ENCODE peak calls at places on chromosomes 4 and X, in four cellular contexts. B is adrenal gland, Y is OCI-LY7, O is left lung. J is an unnamed sample.

GRCh38 chrX:106698693-106699092 is 27.8 kb upstream of the RNF128 start:
- DNase-seq in B (no peak), Y (no peak), O (no peak), J (no peak)

GRCh38 chr4:110787781-110788180 is 164.9 kb upstream of the PITX2 start:
- DNase-seq in B (no peak), Y (no peak), O (no peak), J (no peak)

GRCh38 chr4:85938062-85938461 is 421.8 kb downstream of the MAPK10 start:
- DNase-seq in B (no peak), Y (no peak), O (no peak), J (no peak)

GRCh38 chr4:8557151-8558076 is 22.8 kb upstream of the GPR78 start:
- DNase-seq in B (no peak), Y (no peak), O (no peak), J (no peak)

GRCh38 chr4:175215657-175216056 is 297.5 kb downstream of the ADAM29 start:
- DNase-seq in B (no peak), Y (peak; percentile 18), O (no peak), J (no peak)

GRCh38 chrX:68650491-68650890 is 3.0 kb downstream of the STARD8 start:
- DNase-seq in B (no peak), Y (no peak), O (no peak), J (no peak)

GRCh38 chr4:73236151-73236550 is 22.4 kb downstream of the ANKRD17 start:
- DNase-seq in B (no peak), Y (no peak), O (no peak), J (no peak)

GRCh38 chr4:165016971-165017370 is 14.8 kb upstream of the TRIM60 start:
- DNase-seq in B (no peak), Y (no peak), O (no peak), J (no peak)

GRCh38 chr4:663046-663437 is 11.0 kb downstream of the ATP5ME start:
- DNase-seq in B (peak; percentile 12), Y (no peak), O (peak; percentile 80), J (no peak)

GRCh38 chr4:185143596-185143969 is 517 bp downstream of the SLC25A4 start:
- DNase-seq in B (peak; percentile 63), Y (peak; percentile 56), O (peak; percentile 82), J (no peak)

GRCh38 chr4:16120720-16121119 is 36.9 kb upstream of the PROM1 start:
- DNase-seq in B (no peak), Y (peak; percentile 29), O (no peak), J (no peak)

GRCh38 chrX:21961142-21961541 is 20.6 kb downstream of the SMS start:
- DNase-seq in B (no peak), Y (no peak), O (no peak), J (no peak)

GRCh38 chr4:898869-899555 is 33.1 kb downstream of the GAK start:
- DNase-seq in B (no peak), Y (no peak), O (peak; percentile 49), J (no peak)

GRCh38 chrX:136541294-136541693 is 9.3 kb downstream of the VGLL1 start:
- DNase-seq in B (no peak), Y (no peak), O (no peak), J (no peak)

GRCh38 chrX:31796624-31797023 is 724.8 kb upstream of the FTHL17 start:
- DNase-seq in B (no peak), Y (no peak), O (no peak), J (no peak)

GRCh38 chrX:14043209-14043608 is 13.5 kb upstream of the GEMIN8 start:
- DNase-seq in B (no peak), Y (no peak), O (no peak), J (no peak)

GRCh38 chrX:135543924-135544323 is 23.5 kb downstream of the INTS6L start:
- DNase-seq in B (no peak), Y (peak; percentile 54), O (no peak), J (no peak)

GRCh38 chr4:168501407-168501806 is 4.6 kb downstream of the PALLD start:
- DNase-seq in B (no peak), Y (no peak), O (no peak), J (no peak)

GRCh38 chr4:56671373-56671772 is 9.7 kb downstream of the HOPX start:
- DNase-seq in B (no peak), Y (no peak), O (no peak), J (no peak)

GRCh38 chr4:159160242-159160641 is 57.4 kb downstream of the RAPGEF2 start:
- DNase-seq in B (no peak), Y (no peak), O (no peak), J (no peak)

GRCh38 chr4:141768954-141769353 is 132.6 kb downstream of the IL15 start:
- DNase-seq in B (no peak), Y (no peak), O (no peak), J (peak; percentile 51)

GRCh38 chrX:127317159-127317558 is 497.6 kb downstream of the PRR32 start:
- DNase-seq in B (no peak), Y (no peak), O (no peak), J (no peak)

GRCh38 chr4:52657630-52658501 is 1.2 kb downstream of the USP46 start:
- DNase-seq in B (peak; percentile 16), Y (peak; percentile 5), O (no peak), J (no peak)

GRCh38 chr4:3294401-3295241 is 1.8 kb downstream of the RGS12 start:
- DNase-seq in B (no peak), Y (no peak), O (peak; percentile 76), J (no peak)

GRCh38 chr4:1234296-1234695 is 14.6 kb downstream of the CTBP1 start:
- DNase-seq in B (peak; percentile 49), Y (no peak), O (peak; percentile 60), J (peak; percentile 79)

GRCh38 chr4:121057466-121057911 is 14.8 kb downstream of the NDNF start:
- DNase-seq in B (no peak), Y (no peak), O (no peak), J (no peak)

GRCh38 chr4:8041868-8042267 is 102.2 kb upstream of the AFAP1 start:
- DNase-seq in B (no peak), Y (no peak), O (peak; percentile 14), J (no peak)

GRCh38 chr4:153669838-153670237 is 14.2 kb upstream of the TLR2 start:
- DNase-seq in B (no peak), Y (no peak), O (no peak), J (no peak)

GRCh38 chrX:71367396-71367795 is 1.2 kb downstream of the TAF1 start:
- DNase-seq in B (no peak), Y (no peak), O (no peak), J (no peak)

GRCh38 chrX:35040871-35041270 is 98.3 kb downstream of the FAM47B start:
- DNase-seq in B (no peak), Y (no peak), O (no peak), J (no peak)

GRCh38 chr4:36582214-36582613 is 300.8 kb downstream of the DTHD1 start:
- DNase-seq in B (no peak), Y (no peak), O (no peak), J (no peak)

GRCh38 chrX:16950423-16950822 is 4.0 kb downstream of the REPS2 start:
- DNase-seq in B (no peak), Y (no peak), O (no peak), J (no peak)

GRCh38 chr4:7101692-7102515 is 34.0 kb upstream of the GRPEL1 start:
- DNase-seq in B (peak; percentile 83), Y (peak; percentile 68), O (peak; percentile 91), J (no peak)

GRCh38 chr4:123096038-123096437 is 173.6 kb upstream of the NUDT6 start:
- DNase-seq in B (no peak), Y (peak; percentile 4), O (no peak), J (no peak)

GRCh38 chr4:123092603-123093002 is 170.2 kb upstream of the NUDT6 start:
- DNase-seq in B (no peak), Y (no peak), O (no peak), J (no peak)

GRCh38 chr4:123088521-123088920 is 166.1 kb upstream of the NUDT6 start:
- DNase-seq in B (no peak), Y (no peak), O (no peak), J (no peak)

GRCh38 chr4:123090886-123091285 is 168.5 kb upstream of the NUDT6 start:
- DNase-seq in B (no peak), Y (no peak), O (no peak), J (no peak)

GRCh38 chr4:123093247-123093646 is 170.8 kb upstream of the NUDT6 start:
- DNase-seq in B (no peak), Y (no peak), O (no peak), J (no peak)
- TF ChIP-seq CTCF in B (no peak), Y (peak; percentile 29), O (no peak), J (no peak)

GRCh38 chr4:27081675-27082579 is 221.3 kb downstream of the STIM2 start:
- DNase-seq in B (no peak), Y (no peak), O (no peak), J (no peak)

GRCh38 chr4:27082786-27083185 is 222.1 kb downstream of the STIM2 start:
- DNase-seq in B (no peak), Y (no peak), O (no peak), J (no peak)

GRCh38 chr4:27087306-27088045 is 226.8 kb downstream of the STIM2 start:
- DNase-seq in B (no peak), Y (no peak), O (no peak), J (no peak)

GRCh38 chr4:27088491-27088890 is 227.8 kb downstream of the STIM2 start:
- DNase-seq in B (no peak), Y (no peak), O (no peak), J (no peak)

DNA sequence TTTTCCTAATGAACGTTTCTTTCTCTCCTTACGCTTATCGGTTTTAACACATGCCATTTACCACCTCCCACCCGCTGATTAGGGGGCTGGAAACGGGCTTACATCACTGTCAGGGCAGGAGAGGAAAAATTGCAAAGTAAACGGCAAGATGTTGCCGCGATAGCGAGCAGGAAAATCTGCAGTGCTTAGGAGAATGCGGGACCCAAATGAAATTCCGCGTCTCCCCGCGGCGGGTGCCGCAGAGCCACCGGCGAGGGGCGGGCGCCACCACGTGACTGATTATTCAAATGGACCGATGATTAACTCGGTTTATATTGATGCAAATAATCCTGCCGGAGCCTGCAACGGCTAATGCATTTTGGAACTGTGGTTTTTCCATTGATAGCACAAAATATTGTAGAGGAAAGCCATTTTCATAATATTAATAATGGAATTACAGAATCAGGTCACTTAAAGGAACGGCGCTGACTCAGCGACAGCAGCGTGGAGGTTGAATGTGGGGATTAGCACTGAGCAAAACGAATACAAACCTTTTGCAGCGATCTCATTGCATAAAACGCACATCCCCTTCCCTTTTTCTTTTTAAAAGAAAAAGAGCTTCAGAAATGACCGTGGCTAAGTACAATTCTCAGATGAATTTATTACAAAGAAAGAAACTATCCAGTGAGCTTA is 224.2 kb downstream of the STIM2 start:
- DNase-seq in B (peak; percentile 44), Y (no peak), O (peak; percentile 81), J (no peak)
- H3K4me3 ChIP-seq in B (no peak overlapping the region), Y (no peak overlapping the region), O (no peak overlapping the region), J (no peak overlapping the region)

GRCh38 chr4:23932935-23933334 is 43.1 kb upstream of the PPARGC1A start:
- DNase-seq in B (no peak), Y (no peak), O (no peak), J (no peak)
- TF ChIP-seq CTCF in B (no peak), Y (no peak), O (no peak), J (peak; percentile 50)

DNA sequence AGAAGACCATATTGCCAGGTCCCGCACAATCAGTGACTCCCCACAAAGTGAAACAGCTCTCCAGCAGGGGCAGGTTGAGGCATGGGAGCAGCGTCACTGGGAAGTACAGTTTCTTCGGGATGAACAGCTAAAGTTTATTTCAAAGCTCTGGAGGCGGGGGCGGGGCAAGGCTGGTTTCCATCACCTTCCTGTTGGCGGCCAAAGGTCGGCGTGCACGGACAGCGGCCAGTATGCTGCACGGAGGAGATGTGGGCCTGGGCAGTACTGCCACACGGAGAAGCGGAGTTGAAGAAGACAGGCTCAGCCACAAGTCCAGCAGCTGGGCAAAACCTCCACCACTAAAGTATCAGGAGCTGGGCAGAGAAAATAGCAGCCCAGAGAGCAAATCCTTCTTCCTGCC is 964 bp upstream of the ZNF518B start:
- DNase-seq in B (peak; percentile 23), Y (no peak), O (no peak), J (no peak)
- H3K4me3 ChIP-seq in B (no peak overlapping the region), Y (no peak overlapping the region), O (no peak overlapping the region), J (no peak overlapping the region)

GRCh38 chrX:63930140-63930539 is 145.1 kb upstream of the ARHGEF9 start:
- DNase-seq in B (no peak), Y (no peak), O (no peak), J (no peak)
- TF ChIP-seq CTCF in B (no peak), Y (peak; percentile 39), O (no peak), J (peak; percentile 68)

J was measured in BJ.